ENCODE peak calls at places on chromosomes 7 and 10, in six cellular contexts. A is GM12878, I is HepG2, T is HCT116, W is K562, S is H1. G is an unnamed sample.

GRCh38 chr10:71995880-71996597 is 31.8 kb downstream of the CHST3 start:
- DNase-seq in A (no peak), I (no peak), T (no peak), W (no peak), S (no peak), G (no peak)

GRCh38 chr7:25075459-25075858 is 49.6 kb downstream of the CYCS start:
- DNase-seq in A (no peak), I (no peak), T (no peak), W (no peak), S (no peak), G (no peak)

GRCh38 chr10:123502983-123503382 is 163.2 kb upstream of the GPR26 start:
- DNase-seq in A (no peak), I (no peak), T (no peak), W (no peak), S (no peak), G (no peak)

GRCh38 chr10:90592903-90593302 is 264.9 kb downstream of the HTR7 start:
- DNase-seq in A (peak; percentile 8), I (peak; percentile 42), T (peak; percentile 68), W (peak; percentile 6), S (peak; percentile 51), G (peak; percentile 9)

GRCh38 chr7:134414109-134414508 is 44.8 kb downstream of the AKR1B1 start:
- DNase-seq in A (no peak), I (no peak), T (no peak), W (no peak), S (no peak), G (no peak)

GRCh38 chr7:26930201-26930600 is 65.8 kb upstream of the SKAP2 start:
- DNase-seq in A (no peak), I (no peak), T (no peak), W (no peak), S (no peak), G (no peak)

GRCh38 chr10:8059191-8059936 is 4.9 kb downstream of the GATA3 start:
- DNase-seq in A (no peak), I (no peak), T (no peak), W (no peak), S (no peak), G (no peak)

GRCh38 chr10:90136731-90137316 is 435.4 kb downstream of the KIF20B start:
- DNase-seq in A (no peak), I (no peak), T (peak; percentile 65), W (no peak), S (no peak), G (no peak)

GRCh38 chr7:131057524-131058065 is 270.1 kb upstream of the MKLN1 start:
- DNase-seq in A (no peak), I (peak; percentile 49), T (no peak), W (no peak), S (no peak), G (no peak)

GRCh38 chr7:117124585-117125220 is 171.4 kb downstream of the ST7 start:
- DNase-seq in A (peak; percentile 60), I (peak; percentile 95), T (peak; percentile 90), W (peak; percentile 42), S (no peak), G (peak; percentile 30)

GRCh38 chr7:80719261-80719660 is 80.8 kb downstream of the CD36 start:
- DNase-seq in A (no peak), I (no peak), T (no peak), W (no peak), S (no peak), G (no peak)

GRCh38 chr7:140656548-140657515 is 15.9 kb upstream of the ADCK2 start:
- DNase-seq in A (no peak), I (peak; percentile 27), T (no peak), W (no peak), S (no peak), G (no peak)

GRCh38 chr7:108311446-108312168 is 144.6 kb downstream of the NRCAM start:
- DNase-seq in A (peak; percentile 57), I (no peak), T (no peak), W (no peak), S (no peak), G (no peak)

GRCh38 chr10:130744631-130745030 is 566.9 kb downstream of the TCERG1L start:
- DNase-seq in A (no peak), I (no peak), T (no peak), W (no peak), S (no peak), G (no peak)

GRCh38 chr10:132865851-132866600 is 76.3 kb downstream of the CFAP46 start:
- DNase-seq in A (no peak), I (no peak), T (no peak), W (no peak), S (no peak), G (no peak)

GRCh38 chr10:30988831-30989458 is 42.7 kb downstream of the ZNF438 start:
- DNase-seq in A (no peak), I (no peak), T (no peak), W (no peak), S (no peak), G (no peak)

GRCh38 chr10:130226012-130226411 is 89.8 kb downstream of the GLRX3 start:
- DNase-seq in A (no peak), I (no peak), T (no peak), W (no peak), S (no peak), G (no peak)

GRCh38 chr7:115546790-115547189 is 483.8 kb downstream of the TFEC start:
- DNase-seq in A (no peak), I (no peak), T (no peak), W (no peak), S (no peak), G (no peak)

GRCh38 chr10:14439451-14440259 is 108.9 kb upstream of the FRMD4A start:
- DNase-seq in A (no peak), I (no peak), T (no peak), W (no peak), S (no peak), G (no peak)

GRCh38 chr10:33386926-33387325 is 52.5 kb upstream of the NRP1 start:
- DNase-seq in A (no peak), I (no peak), T (no peak), W (no peak), S (no peak), G (no peak)

GRCh38 chr7:30450983-30451497 is 27.5 kb downstream of the NOD1 start:
- DNase-seq in A (no peak), I (no peak), T (no peak), W (no peak), S (no peak), G (peak; percentile 9)

GRCh38 chr10:85535926-85536325 is 830.7 kb downstream of the GRID1 start:
- DNase-seq in A (no peak), I (no peak), T (no peak), W (no peak), S (no peak), G (no peak)

GRCh38 chr10:116226053-116226452 is 47.0 kb downstream of the GFRA1 start:
- DNase-seq in A (no peak), I (no peak), T (no peak), W (no peak), S (no peak), G (no peak)

GRCh38 chr10:132690401-132690800 is 95.5 kb downstream of the NKX6-2 start:
- DNase-seq in A (no peak), I (no peak), T (no peak), W (no peak), S (no peak), G (no peak)

GRCh38 chr10:125407000-125407502 is 246.7 kb upstream of the CTBP2 start:
- DNase-seq in A (no peak), I (no peak), T (peak; percentile 18), W (no peak), S (no peak), G (no peak)

GRCh38 chr10:121137533-121137932 is 286.4 kb downstream of the WDR11 start:
- DNase-seq in A (no peak), I (no peak), T (no peak), W (no peak), S (no peak), G (no peak)
- TF ChIP-seq JUND in A (no peak), I (no peak), T (no peak), W (no peak), S (no peak), G (no peak)

GRCh38 chr10:10307551-10307950 is 710.1 kb upstream of the CELF2 start:
- DNase-seq in A (no peak), I (no peak), T (no peak), W (no peak), S (no peak), G (no peak)
- H2AFZ ChIP-seq in A (no peak overlapping the region), I (no peak overlapping the region), T (no peak overlapping the region), W (no peak overlapping the region), S (no peak overlapping the region), G (no peak overlapping the region)

DNA sequence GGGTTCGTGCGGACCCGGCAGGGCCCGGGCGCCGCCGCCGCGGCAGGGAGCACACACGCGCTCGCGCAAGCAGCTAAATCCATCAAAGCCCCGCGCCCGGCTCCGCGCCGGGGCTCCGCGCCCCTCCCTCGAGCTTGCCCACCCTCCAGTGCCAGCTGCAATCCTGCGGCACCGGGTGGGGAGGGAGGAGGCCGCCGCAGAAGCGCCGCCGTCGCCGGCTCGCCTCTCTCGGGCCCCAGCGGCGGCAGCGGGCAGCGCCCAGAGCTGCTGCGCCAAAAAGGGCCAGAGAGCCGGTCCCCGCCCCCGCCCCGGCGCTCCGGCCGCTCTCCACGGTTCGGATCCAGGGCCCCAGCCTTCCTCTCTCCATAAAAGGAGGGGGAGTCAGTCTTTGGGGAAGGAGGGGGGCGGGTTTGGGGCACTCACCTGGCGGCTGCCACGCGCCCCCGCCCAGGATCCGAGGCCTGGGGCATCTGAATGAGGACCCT is 370 bp upstream of the PDGFA start:
- DNase-seq in A (no peak), I (no peak), T (no peak), W (peak; percentile 59), S (no peak), G (peak; percentile 83)
- TF ChIP-seq JUND in A (no peak), I (no peak), T (no peak), W (no peak), S (no peak), G (no peak)

GRCh38 chr10:55630491-55631056 is 730.5 kb downstream of the ZWINT start:
- DNase-seq in A (no peak), I (no peak), T (no peak), W (no peak), S (no peak), G (peak; percentile 44)
- H2AFZ ChIP-seq in A (no peak overlapping the region), I (no peak overlapping the region), T (no peak overlapping the region), W (no peak overlapping the region), S (peak overlapping the region; percentile 94), G (peak overlapping the region; percentile 77)

DNA sequence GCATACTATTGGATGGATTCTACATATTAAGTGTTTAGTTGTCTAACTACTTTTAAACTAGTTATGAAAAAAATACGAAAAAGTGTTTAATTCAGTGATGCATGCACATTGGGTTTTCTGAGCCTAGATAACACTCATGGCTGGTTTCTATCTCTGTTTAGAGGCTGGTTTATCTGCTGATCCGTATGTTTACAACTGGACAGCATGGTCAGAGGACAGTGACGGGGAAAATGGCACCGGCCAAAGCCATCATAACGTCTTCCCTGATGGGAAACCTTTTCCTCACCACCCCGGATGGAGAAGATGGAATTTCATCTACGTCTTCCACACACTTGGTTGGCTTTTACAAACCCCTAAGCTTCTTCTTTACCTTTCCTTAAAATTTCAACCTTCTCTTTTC is 10.2 kb downstream of the GPNMB start:
- DNase-seq in A (no peak), I (no peak), T (no peak), W (no peak), S (no peak), G (no peak)
- TF ChIP-seq JUND in A (no peak), I (no peak), T (no peak), W (no peak), S (no peak), G (no peak)

G was measured in SK-N-SH.